ENCODE peak calls at places on chromosomes 1 and 21, in five cellular contexts. N, V, A, B and D are unnamed samples.

GRCh38 chr1:224219612-224220011 is 36.6 kb downstream of the DEGS1 start:
- DNase-seq in B (no peak), V (no peak), N (no peak), A (no peak), D (no peak)

GRCh38 chr1:55741516-55741915 is 526.4 kb upstream of the USP24 start:
- DNase-seq in A (no peak), V (no peak), N (peak), B (no peak), D (no peak)

GRCh38 chr1:28950006-28950405 is 35.6 kb downstream of the EPB41 start:
- DNase-seq in A (no peak), N (no peak), B (no peak), V (no peak), D (no peak)

GRCh38 chr1:101283443-101283842 is 46.6 kb downstream of the S1PR1 start:
- DNase-seq in B (no peak), N (no peak), V (no peak), A (no peak), D (no peak)

GRCh38 chr1:112686417-112686816 is 12.0 kb downstream of the MOV10 start:
- DNase-seq in B (no peak), V (no peak), A (no peak), N (no peak), D (no peak)

GRCh38 chr1:27361044-27361402 is 5.7 kb downstream of the MAP3K6 start:
- DNase-seq in V (no peak), N (no peak), A (no peak), B (no peak), D (no peak)

GRCh38 chr1:225362805-225363204 is 65.0 kb downstream of the LBR start:
- DNase-seq in V (no peak), A (no peak), B (no peak), N (no peak), D (no peak)

GRCh38 chr1:3459940-3460652 is 5.6 kb downstream of the ARHGEF16 start:
- DNase-seq in A (peak), N (no peak), B (peak), V (no peak), D (no peak)

GRCh38 chr1:236502579-236502971 is 21.2 kb upstream of the LGALS8 start:
- DNase-seq in B (no peak), V (no peak), N (peak), A (no peak), D (no peak)

GRCh38 chr1:17167783-17168479 is 37.0 kb upstream of the PADI1 start:
- DNase-seq in N (peak), A (no peak), V (no peak), B (no peak), D (no peak)

GRCh38 chr21:33325222-33326067 is 675 bp downstream of the IFNAR1 start:
- DNase-seq in A (peak), N (peak), V (peak), B (peak), D (no peak)

GRCh38 chr1:248158758-248159157 is 13.8 kb downstream of the OR2M5 start:
- DNase-seq in N (no peak), B (no peak), A (no peak), V (no peak), D (no peak)

GRCh38 chr1:52356818-52357355 is 9.1 kb downstream of the CC2D1B start:
- DNase-seq in A (no peak), N (no peak), B (no peak), V (no peak), D (no peak)

GRCh38 chr1:88773540-88774150 is 89.6 kb downstream of the PKN2 start:
- DNase-seq in A (no peak), N (peak), B (no peak), V (no peak), D (no peak)

GRCh38 chr1:106526650-106527049 is 529.8 kb upstream of the PRMT6 start:
- DNase-seq in N (peak), A (no peak), B (no peak), V (no peak), D (no peak)

GRCh38 chr1:94418664-94419655 is 771 bp downstream of the ABCD3 start:
- DNase-seq in N (peak), B (peak), A (peak), V (no peak), D (no peak)

GRCh38 chr1:204647114-204647804 is 38.3 kb downstream of the LRRN2 start:
- DNase-seq in A (no peak), B (no peak), N (peak), V (no peak), D (no peak)

GRCh38 chr1:95583811-95584210 is 349.8 kb downstream of the RWDD3 start:
- DNase-seq in A (no peak), B (no peak), V (no peak), N (no peak), D (no peak)

GRCh38 chr1:92482665-92483441 is 3.9 kb downstream of the GFI1 start:
- DNase-seq in A (peak), V (peak), B (no peak), N (no peak), D (no peak)

GRCh38 chr21:37469441-37469840 is 102.9 kb downstream of the DYRK1A start:
- DNase-seq in N (no peak), A (no peak), B (no peak), V (no peak), D (no peak)

GRCh38 chr1:51070640-51071039 is 31.4 kb upstream of the C1orf185 start:
- DNase-seq in B (no peak), N (peak), A (no peak), V (no peak), D (no peak)

GRCh38 chr1:167984886-167985489 is 48.1 kb upstream of the MPC2 start:
- DNase-seq in A (no peak), N (no peak), B (no peak), V (no peak), D (no peak)

GRCh38 chr21:45931397-45931969 is 50.1 kb upstream of the COL6A1 start:
- DNase-seq in B (no peak), V (no peak), N (no peak), A (no peak), D (no peak)

GRCh38 chr1:46510998-46511365 is 21.3 kb downstream of the DMBX1 start:
- DNase-seq in V (no peak), N (no peak), A (no peak), B (peak), D (no peak)

GRCh38 chr1:38580591-38580990 is 279.0 kb downstream of the RRAGC start:
- DNase-seq in B (no peak), N (no peak), A (no peak), V (no peak), D (no peak)

GRCh38 chr1:230869499-230869898 is 1.2 kb upstream of the C1orf198 start:
- DNase-seq in N (peak), B (no peak), A (no peak), V (no peak), D (no peak)

GRCh38 chr21:35400233-35400939 is 351.3 kb upstream of the RUNX1 start:
- DNase-seq in V (no peak), A (no peak), B (no peak), N (peak), D (no peak)

GRCh38 chr1:70205076-70205436 is 323 bp downstream of the LRRC40 start:
- DNase-seq in V (no peak), N (no peak), B (no peak), A (no peak), D (no peak)

GRCh38 chr21:37380349-37381323 is 14.1 kb downstream of the DYRK1A start:
- DNase-seq in V (no peak), A (no peak), B (no peak), N (no peak), D (no peak)

GRCh38 chr1:119675349-119676343 is 27.6 kb upstream of the ZNF697 start:
- DNase-seq in B (peak), N (peak), V (no peak), A (no peak), D (peak)

GRCh38 chr1:119674110-119674509 is 26.0 kb upstream of the ZNF697 start:
- DNase-seq in N (peak), B (no peak), A (no peak), V (no peak), D (no peak)

GRCh38 chr1:119674835-119675289 is 26.8 kb upstream of the ZNF697 start:
- DNase-seq in N (peak), A (no peak), B (peak), V (no peak), D (no peak)

GRCh38 chr1:119679223-119679622 is 31.2 kb upstream of the ZNF697 start:
- DNase-seq in V (no peak), N (no peak), B (no peak), A (no peak), D (no peak)

GRCh38 chr1:119676571-119677206 is 28.6 kb upstream of the ZNF697 start:
- DNase-seq in N (no peak), A (no peak), B (peak), V (no peak), D (no peak)
- TF ChIP-seq CTCF in N (peak), A (no peak), B (no peak), V (no peak), D (no peak)

GRCh38 chr1:67653304-67653703 is 31.7 kb upstream of the GADD45A start:
- DNase-seq in N (no peak), V (no peak), A (no peak), B (no peak), D (no peak)
- TF ChIP-seq CTCF in N (no peak), V (no peak), A (no peak), B (no peak), D (no peak)

GRCh38 chr1:25907473-25908058 is 1.3 kb upstream of the STMN1 start:
- DNase-seq in A (no peak), V (no peak), B (no peak), N (no peak), D (no peak)

GRCh38 chr1:25906644-25907300 is 553 bp upstream of the STMN1 start:
- DNase-seq in N (no peak), V (no peak), B (no peak), A (no peak), D (no peak)

GRCh38 chr1:25903986-25904385 is 2.2 kb downstream of the STMN1 start:
- DNase-seq in V (no peak), A (no peak), N (no peak), B (no peak), D (no peak)

GRCh38 chr1:25905680-25906643 is at the start of gene STMN1:
- DNase-seq in N (peak), A (peak), V (peak), B (peak), D (no peak)

DNA sequence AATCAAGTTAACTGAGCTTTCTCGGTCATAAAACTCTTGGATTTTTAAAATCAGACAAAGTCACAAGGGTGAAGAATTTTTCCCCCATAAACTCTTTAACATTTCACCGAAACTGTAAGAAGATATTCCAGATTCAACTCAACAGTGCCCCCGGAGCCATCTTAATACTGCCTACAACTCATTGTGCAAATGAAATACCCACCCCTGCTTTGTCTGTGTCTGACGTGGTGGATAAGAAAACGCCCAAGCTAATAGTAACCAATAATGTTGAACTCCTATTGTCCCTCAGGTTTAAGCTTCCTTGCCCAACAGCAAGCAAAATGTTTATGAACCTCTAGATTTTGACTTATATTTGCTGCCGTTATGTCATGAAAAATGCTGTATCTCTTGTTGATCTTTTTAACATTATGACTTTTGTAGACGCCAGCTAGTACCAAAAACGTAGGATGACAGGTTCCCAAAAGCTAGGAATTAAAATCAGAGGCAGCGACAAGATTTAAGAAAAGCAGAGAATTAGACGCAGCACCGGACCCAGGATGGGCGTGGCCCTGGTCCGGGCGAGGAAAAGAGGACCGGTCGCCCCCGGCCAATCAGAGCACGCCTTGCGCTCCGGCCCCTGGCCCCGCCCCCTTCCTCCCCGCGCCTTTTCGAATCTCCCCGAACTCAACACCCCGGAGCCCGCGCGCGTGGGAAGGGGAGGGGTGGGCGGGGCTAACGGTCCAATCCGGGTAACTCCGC is 1.1 kb downstream of the STMN1 start:
- DNase-seq in N (peak), V (peak), A (peak), B (peak), D (no peak)
- TF ChIP-seq CTCF in N (peak), V (no peak), A (no peak), B (no peak), D (no peak)

DNA sequence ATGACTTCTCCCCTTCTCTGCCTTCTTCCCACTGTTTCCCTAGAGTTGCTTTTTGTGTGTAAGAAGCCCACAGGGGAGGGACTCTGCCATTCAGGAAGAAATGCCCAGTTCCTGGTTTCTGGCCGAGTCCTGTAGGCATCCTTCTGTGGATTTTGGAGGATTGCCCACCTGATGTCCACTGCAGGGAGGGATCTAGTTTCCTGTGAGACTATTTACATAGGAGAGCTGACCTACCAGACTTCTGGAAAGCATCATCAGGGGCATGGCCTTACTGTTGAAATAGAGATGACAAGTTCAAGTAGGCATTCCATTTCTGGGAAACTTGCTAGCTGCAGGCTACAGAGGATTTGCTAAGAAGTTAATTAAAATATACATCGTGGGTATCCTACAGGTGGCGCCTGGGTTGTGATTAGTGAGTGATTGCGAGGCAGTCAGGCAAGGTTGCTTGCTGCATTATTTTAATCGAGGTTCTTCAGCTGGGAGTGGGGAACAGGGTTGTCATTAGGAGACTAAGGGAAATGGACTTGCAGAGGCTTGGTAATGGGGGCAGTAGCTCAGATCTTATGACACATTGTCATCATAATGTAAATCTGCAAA is 148.7 kb downstream of the HHAT start:
- DNase-seq in A (no peak), V (no peak), B (no peak), N (no peak), D (no peak)
- TF ChIP-seq CTCF in A (no peak), V (no peak), B (no peak), N (no peak), D (no peak)

GRCh38 chr1:15328785-15329480 is 80.8 kb upstream of the EFHD2 start:
- DNase-seq in A (no peak), V (peak), B (peak), N (peak), D (no peak)
- TF ChIP-seq CTCF in A (no peak), V (no peak), B (peak), N (peak), D (no peak)

GRCh38 chr1:25694591-25695007 is 78.0 kb downstream of the MAN1C1 start:
- DNase-seq in A (no peak), V (no peak), N (peak), B (no peak), D (no peak)

GRCh38 chr1:25695991-25696330 is 79.4 kb downstream of the MAN1C1 start:
- DNase-seq in N (peak), A (no peak), V (no peak), B (peak), D (no peak)

GRCh38 chr1:25694167-25694566 is 77.6 kb downstream of the MAN1C1 start:
- DNase-seq in N (no peak), V (no peak), A (no peak), B (no peak), D (no peak)

GRCh38 chr1:25697426-25698220 is 81.0 kb downstream of the MAN1C1 start:
- DNase-seq in A (no peak), V (no peak), B (no peak), N (no peak), D (no peak)

GRCh38 chr1:25695066-25695990 is 78.7 kb downstream of the MAN1C1 start:
- DNase-seq in N (peak), B (peak), A (peak), V (no peak), D (no peak)
- TF ChIP-seq CTCF in N (peak), B (peak), A (no peak), V (no peak), D (no peak)

GRCh38 chr1:45508295-45509151 is 8.4 kb downstream of the MMACHC start:
- DNase-seq in N (peak), B (no peak), A (no peak), V (no peak), D (no peak)
- TF ChIP-seq CTCF in N (peak), B (no peak), A (no peak), V (no peak), D (no peak)